ENCODE peak calls at places on chromosomes 7 and 10, in four cellular contexts. I is NCI-H82, E is T-helper 9 cell, C is IMR-90. P is an unnamed sample.

GRCh38 chr10:30199376-30200018 is 140.1 kb upstream of the JCAD start:
- DNase-seq in I (no peak), E (no peak), C (no peak), P (no peak)

GRCh38 chr10:85606401-85606800 is 760.2 kb downstream of the GRID1 start:
- DNase-seq in I (no peak), E (no peak), C (no peak), P (no peak)

GRCh38 chr7:156920076-156920475 is 27.1 kb upstream of the LMBR1 start:
- DNase-seq in I (no peak), E (no peak), C (no peak), P (no peak)

GRCh38 chr7:111459757-111460280 is 102.5 kb downstream of the IMMP2L start:
- DNase-seq in I (no peak), E (no peak), C (peak), P (no peak)

GRCh38 chr10:7763929-7764328 is 23.9 kb downstream of the KIN start:
- DNase-seq in I (no peak), E (no peak), C (no peak), P (no peak)

GRCh38 chr10:101066146-101066889 is 4.5 kb downstream of the KAZALD1 start:
- DNase-seq in I (peak), E (peak), C (peak), P (peak)

GRCh38 chr7:17359610-17360009 is 61.2 kb downstream of the AHR start:
- DNase-seq in I (no peak), E (no peak), C (no peak), P (no peak)

GRCh38 chr10:33136271-33136670 is 178.2 kb upstream of the ITGB1 start:
- DNase-seq in I (peak), E (no peak), C (peak), P (no peak)

GRCh38 chr10:62182595-62182994 is 86.0 kb downstream of the RTKN2 start:
- DNase-seq in I (no peak), E (no peak), C (no peak), P (no peak)

GRCh38 chr10:13953371-13953770 is 366.6 kb downstream of the PRPF18 start:
- DNase-seq in I (no peak), E (no peak), C (peak), P (no peak)

P was measured in BE2C.